ENCODE peak calls at places on chromosomes 7 and 10, in seven cellular contexts. T, M, S, F, L, Q and E are unnamed samples. For H4K20me1, the result is how much of the 10 kb centered on the place peaks cover.

GRCh38 chr10:93461807-93462178 is 20.3 kb downstream of the MYOF start:
- DNase-seq in T (no peak), M (no peak), S (peak), F (no peak), L (no peak), Q (no peak), E (peak)

GRCh38 chr7:143217806-143218205 is 4.0 kb upstream of the TAS2R40 start:
- DNase-seq in T (no peak), M (no peak), S (no peak), F (no peak), L (no peak), Q (no peak), E (no peak)

GRCh38 chr10:75294031-75294437 is 58.3 kb upstream of the COMTD1 start:
- DNase-seq in T (no peak), M (peak), S (no peak), F (no peak), L (no peak), Q (no peak), E (peak)

GRCh38 chr10:10792681-10793080 is 225.0 kb upstream of the CELF2 start:
- DNase-seq in T (peak), M (peak), S (peak), F (peak), L (no peak), Q (no peak), E (peak)

GRCh38 chr7:137418841-137419240 is 75.3 kb upstream of the PTN start:
- DNase-seq in T (no peak), M (no peak), S (no peak), F (no peak), L (no peak), Q (no peak), E (no peak)

GRCh38 chr7:15167912-15168311 is 265.4 kb upstream of the DGKB start:
- DNase-seq in T (peak), M (no peak), S (no peak), F (no peak), L (no peak), Q (no peak), E (no peak)

GRCh38 chr10:112637901-112638300 is 190.9 kb downstream of the VTI1A start:
- DNase-seq in T (no peak), M (no peak), S (no peak), F (no peak), L (no peak), Q (no peak), E (no peak)

GRCh38 chr10:60238408-60239100 is 151.1 kb downstream of the ANK3 start:
- DNase-seq in T (peak), M (peak), S (peak), F (peak), L (peak), Q (no peak), E (no peak)

GRCh38 chr10:117946525-117947070 is 100.1 kb downstream of the RAB11FIP2 start:
- DNase-seq in T (no peak), M (no peak), S (peak), F (no peak), L (no peak), Q (no peak), E (no peak)

GRCh38 chr7:129123517-129123872 is 21.0 kb upstream of the TSPAN33 start:
- DNase-seq in T (no peak), M (no peak), S (no peak), F (no peak), L (no peak), Q (no peak), E (no peak)

GRCh38 chr7:124208642-124209041 is 175.8 kb upstream of the TMEM229A start:
- DNase-seq in T (no peak), M (no peak), S (no peak), F (no peak), L (no peak), Q (no peak), E (no peak)

GRCh38 chr10:116993610-116994009 is 11.4 kb downstream of the SHTN1 start:
- DNase-seq in T (no peak), M (no peak), S (no peak), F (no peak), L (no peak), Q (no peak), E (no peak)

GRCh38 chr7:74084722-74085578 is 1.3 kb downstream of the LIMK1 start:
- DNase-seq in T (no peak), M (no peak), S (no peak), F (no peak), L (no peak), Q (no peak), E (peak)

GRCh38 chr10:71719042-71719441 is 536 bp downstream of the C10orf105 start:
- DNase-seq in T (no peak), M (no peak), S (no peak), F (no peak), L (no peak), Q (no peak), E (no peak)

GRCh38 chr10:71720304-71720672 is 710 bp upstream of the C10orf105 start:
- DNase-seq in T (no peak), M (no peak), S (no peak), F (no peak), L (no peak), Q (no peak), E (no peak)

GRCh38 chr10:71721313-71721712 is 1.7 kb upstream of the C10orf105 start:
- DNase-seq in T (no peak), M (no peak), S (no peak), F (no peak), L (no peak), Q (no peak), E (no peak)

GRCh38 chr10:71718165-71718678 is 1.4 kb downstream of the C10orf105 start:
- DNase-seq in T (no peak), M (no peak), S (no peak), F (no peak), L (no peak), Q (no peak), E (no peak)

DNA sequence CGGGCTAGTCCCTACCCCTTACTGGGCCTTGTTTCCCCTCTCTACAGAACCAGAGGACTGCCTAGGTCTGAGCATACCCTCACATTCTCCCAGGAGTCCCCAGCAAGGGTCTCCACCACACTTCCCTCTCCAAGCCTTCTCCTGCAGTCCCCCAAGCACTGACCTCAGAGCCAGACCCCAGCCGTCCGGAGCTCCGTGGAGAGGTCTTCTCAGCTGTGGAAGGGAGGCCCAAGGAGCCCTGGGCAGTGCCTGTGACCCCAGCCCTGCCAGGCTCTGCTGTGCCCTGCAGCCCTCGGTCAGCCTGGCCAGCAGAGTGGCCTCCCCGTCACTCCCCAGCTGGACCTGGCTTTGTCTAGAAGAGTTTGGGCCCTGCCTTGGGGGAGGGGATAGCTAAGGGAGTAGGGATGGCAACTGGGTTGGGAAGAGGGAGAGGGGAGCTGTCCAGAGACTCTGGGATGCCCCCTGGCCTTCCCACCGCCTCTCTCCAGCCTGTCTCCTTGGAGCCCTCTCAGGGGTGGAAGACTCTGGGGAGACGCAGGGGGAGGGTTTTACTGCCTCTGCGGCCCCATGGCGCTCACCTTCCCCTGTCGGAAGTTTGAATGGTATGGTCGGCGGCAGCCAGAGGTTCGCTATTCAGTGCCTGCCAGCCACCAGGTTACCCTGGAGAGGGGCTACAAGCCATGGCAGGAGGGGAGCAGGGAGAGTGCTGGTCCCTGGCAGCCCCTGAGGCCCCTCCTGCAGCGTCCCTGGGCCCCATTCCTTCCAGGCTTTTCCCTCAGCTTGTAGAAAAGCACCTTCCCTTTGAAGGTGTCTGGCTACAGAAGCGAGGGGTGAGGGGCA is at the start of gene C10orf105:
- DNase-seq in T (no peak), M (no peak), S (no peak), F (peak), L (no peak), Q (no peak), E (no peak)
- H2AFZ ChIP-seq in T (no peak), M (no peak), S (no peak), F (peak), L (no peak), Q (no peak), E (no peak)

DNA sequence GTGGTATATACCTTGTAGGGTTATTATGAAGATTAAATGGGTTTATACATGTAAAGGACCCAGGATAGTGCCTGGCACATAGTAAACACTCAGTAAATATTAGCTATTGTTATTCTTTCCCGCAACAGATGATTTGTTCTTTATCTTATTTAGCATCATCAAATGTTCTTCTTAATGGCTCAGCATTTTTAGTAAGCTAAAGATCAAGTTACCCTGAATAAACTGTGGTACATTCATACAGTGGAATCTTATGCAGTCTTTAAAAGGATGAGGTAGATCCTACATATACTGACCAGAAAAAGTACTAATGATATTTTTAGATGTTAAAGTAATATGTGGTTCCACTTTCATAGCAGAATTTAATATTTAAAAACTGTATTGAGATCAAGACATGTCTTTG is 65.4 kb downstream of the ST7 start:
- DNase-seq in T (no peak), M (no peak), S (no peak), F (no peak), L (no peak), Q (no peak), E (no peak)
- H4K20me1 ChIP-seq in T (under half), M (under half), S (under half), F (under half), L (under half), Q (under half), E (under half)

GRCh38 chr10:130652544-130652943 is 516.4 kb downstream of the GLRX3 start:
- DNase-seq in T (no peak), M (no peak), S (no peak), F (no peak), L (no peak), Q (no peak), E (no peak)

GRCh38 chr10:130655313-130656186 is 519.4 kb downstream of the GLRX3 start:
- DNase-seq in T (no peak), M (no peak), S (no peak), F (no peak), L (no peak), Q (no peak), E (no peak)

GRCh38 chr10:130656187-130656575 is 520.0 kb downstream of the GLRX3 start:
- DNase-seq in T (no peak), M (no peak), S (no peak), F (no peak), L (no peak), Q (no peak), E (no peak)

GRCh38 chr10:130654726-130655125 is 518.5 kb downstream of the GLRX3 start:
- DNase-seq in T (no peak), M (no peak), S (no peak), F (no peak), L (no peak), Q (no peak), E (no peak)

DNA sequence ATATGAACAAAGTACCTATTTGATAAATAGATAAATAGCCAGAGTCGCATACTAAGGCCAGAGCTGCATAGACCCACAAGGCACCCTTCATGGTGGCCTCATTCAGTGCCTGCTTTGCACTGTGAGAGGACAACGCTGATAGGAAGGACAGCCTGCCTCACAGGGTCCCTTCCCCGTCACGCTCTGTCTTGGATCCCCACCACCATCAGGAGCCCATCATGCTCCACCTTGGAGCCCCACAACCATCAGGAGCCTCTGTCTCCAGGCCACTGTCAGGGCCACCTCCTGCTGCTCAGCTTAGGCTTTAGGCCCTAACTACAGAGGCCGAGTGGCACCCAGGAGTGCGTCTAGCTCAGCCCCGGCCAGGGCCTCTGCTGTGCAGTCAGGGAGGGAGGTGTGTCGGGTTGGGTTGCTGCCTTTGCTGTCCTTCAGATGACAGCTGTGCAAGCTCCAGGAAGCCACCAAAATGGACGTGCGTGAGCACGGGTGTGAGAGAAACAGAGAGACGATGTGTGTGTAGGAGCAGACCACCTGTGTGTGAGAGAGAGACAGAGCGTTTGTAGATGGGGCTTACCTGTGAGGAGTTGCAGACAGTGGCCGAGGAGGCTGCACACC is 516.9 kb downstream of the GLRX3 start:
- DNase-seq in T (no peak), M (no peak), S (no peak), F (no peak), L (no peak), Q (no peak), E (no peak)
- H2AFZ ChIP-seq in T (no peak), M (no peak), S (no peak), F (no peak), L (no peak), Q (no peak), E (no peak)

DNA sequence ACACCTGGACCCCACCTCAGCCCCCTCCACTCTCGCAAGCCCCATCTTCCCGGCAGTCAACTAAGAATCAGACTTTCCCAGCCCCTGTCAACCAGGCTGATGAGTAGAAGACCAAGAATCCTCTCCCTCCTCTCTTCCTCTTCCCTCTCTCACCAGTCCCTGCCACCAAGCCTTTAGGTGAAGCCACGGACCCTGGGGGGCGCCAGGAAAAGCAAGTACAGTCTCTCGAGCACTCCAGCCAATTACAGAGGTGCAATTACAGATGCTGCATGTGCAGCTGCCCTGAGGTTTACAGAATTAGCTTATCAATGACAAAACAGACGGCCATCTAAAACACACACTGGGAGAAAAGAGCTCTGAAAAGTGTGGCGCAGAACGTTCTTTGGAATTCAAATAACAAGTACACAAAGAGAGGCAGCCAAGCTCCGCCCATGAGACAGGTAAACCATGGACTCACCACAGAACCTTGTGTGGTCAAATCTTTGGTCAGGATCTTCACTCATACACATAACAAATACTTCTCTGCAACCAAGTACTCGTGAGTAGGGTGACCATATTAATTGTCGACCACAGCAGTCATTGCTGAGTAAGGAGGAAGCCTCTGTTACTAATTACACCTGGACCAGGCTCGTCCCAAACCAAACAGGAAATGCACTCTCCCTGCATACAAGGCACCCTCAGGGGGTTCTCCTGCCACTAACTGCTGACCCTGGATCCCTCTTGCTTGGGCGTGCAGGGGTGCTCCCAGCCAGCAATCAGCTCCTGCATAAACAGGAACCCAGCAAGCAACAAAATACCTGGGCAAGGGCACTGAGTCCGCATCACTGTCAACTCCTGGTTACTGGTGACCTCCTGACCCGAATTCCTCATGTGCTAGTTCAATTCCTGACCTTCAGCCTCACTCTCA is 189.2 kb downstream of the FAM107B start:
- DNase-seq in T (no peak), M (no peak), S (no peak), F (peak), L (peak), Q (peak), E (no peak)
- H4K20me1 ChIP-seq in T (under half), M (under half), S (under half), F (under half), L (under half), Q (under half), E (under half)

DNA sequence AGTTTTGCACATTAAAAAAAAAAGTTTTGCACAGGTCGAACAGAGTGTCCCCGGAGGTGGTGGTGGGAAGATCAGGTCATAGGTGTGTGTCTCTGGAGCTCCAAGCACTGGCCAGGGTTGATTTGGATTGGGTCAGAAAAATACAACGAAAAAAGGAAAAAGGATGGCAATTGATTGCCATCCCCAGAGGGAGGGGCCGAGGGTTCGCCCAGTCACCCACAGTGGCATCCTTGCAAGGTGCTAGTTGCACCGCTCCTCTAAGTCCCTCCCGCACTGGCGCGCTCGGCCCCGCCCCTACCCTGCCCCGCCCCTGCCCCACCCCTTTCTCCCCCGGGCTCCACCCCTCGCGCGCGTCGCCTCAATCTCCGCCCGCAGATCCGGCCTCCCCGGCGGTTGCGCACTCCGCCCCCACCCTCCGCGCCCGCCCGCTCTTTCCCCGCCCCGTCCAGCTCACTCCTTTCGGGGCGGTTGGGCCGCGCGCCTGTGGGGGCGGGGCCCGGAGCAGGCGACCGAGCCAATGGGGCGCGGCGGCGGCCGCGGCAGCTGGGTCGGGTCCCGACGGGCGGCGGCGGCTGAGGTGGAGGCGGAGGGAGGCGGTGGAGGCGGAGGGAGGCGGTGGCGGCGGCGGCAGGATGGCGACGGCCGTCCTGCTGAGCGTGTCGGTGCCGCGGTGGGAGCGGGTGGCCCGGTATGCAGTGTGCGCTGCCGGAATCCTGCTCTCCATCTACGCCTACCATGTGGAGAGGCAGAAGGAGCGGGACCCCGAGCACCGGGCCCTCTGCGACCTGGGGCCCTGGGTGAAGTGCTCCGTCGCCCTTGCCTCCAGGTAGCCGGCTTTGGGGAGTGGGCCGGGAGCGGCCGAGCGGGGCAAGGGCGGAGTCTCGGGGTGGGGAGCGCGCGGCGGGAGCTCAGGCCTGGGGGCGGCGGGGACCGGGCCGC is 31.5 kb upstream of the ERV3-1 start:
- DNase-seq in T (peak), M (peak), S (peak), F (peak), L (peak), Q (peak), E (peak)
- H2AFZ ChIP-seq in T (peak), M (peak), S (peak), F (no peak), L (peak), Q (no peak), E (no peak)

GRCh38 chr7:50782376-50783208 is at the start of gene GRB10:
- DNase-seq in T (peak), M (peak), S (peak), F (peak), L (no peak), Q (no peak), E (no peak)
- H4K20me1 ChIP-seq in T (half or more), M (under half), S (half or more), F (half or more), L (under half), Q (under half), E (half or more)

DNA sequence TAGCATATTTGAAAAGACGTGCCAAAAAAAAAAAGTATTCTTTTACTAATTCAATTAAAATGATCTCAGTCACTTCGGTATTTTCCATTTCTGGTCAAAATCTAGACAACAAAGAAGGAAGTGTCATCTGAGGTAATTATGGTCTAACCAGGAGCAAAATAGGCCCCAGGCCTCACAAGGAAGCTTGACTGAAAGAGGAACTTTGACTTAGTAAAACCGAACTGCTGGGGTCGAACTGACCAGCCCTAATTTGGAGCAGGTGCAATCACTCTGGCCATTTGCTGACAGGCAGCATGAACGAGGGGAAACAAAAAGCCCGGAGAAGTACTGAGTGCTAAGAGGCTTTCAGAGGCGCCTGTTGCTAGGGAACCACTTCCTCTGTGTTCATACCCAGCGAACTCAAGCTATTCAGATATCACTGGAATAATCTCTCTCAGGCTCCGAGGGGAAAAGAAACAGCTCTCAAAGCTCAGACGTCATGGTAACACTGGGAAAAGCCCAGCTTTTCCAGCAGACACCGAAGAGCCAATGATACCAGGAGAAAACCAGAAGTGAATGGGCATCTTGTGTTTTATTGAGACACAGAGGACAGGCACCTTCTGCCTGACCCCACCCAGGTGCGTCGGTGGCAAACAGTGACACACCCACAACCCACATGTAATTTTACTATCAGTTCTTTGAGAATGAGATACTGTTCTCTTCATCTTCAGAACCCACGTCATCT is 126.5 kb downstream of the FAM107B start:
- DNase-seq in T (peak), M (peak), S (peak), F (peak), L (peak), Q (no peak), E (peak)
- H2AFZ ChIP-seq in T (no peak), M (no peak), S (peak), F (peak), L (peak), Q (no peak), E (no peak)

GRCh38 chr7:5414876-5415275 is 8.8 kb downstream of the TNRC18 start:
- DNase-seq in T (no peak), M (no peak), S (no peak), F (peak), L (no peak), Q (no peak), E (no peak)
- H4K20me1 ChIP-seq in T (half or more), M (under half), S (half or more), F (under half), L (under half), Q (half or more), E (under half)